ENCODE peak calls at places on chromosome 16, in five cellular contexts. One of them, this sample, is unnamed.

GRCh38 chr16:88924834-88925539 is 52.0 kb downstream of the CBFA2T3 start:
- DNase-seq in neural crest cell: no peak
- DNase-seq in cardiac fibroblast: peak
- DNase-seq in lower lobe of right lung: no peak
- DNase-seq in heart right ventricle: no peak
- DNase-seq in this sample: peak

GRCh38 chr16:81891734-81892364 is 112.8 kb downstream of the PLCG2 start:
- DNase-seq in neural crest cell: no peak
- DNase-seq in heart right ventricle: no peak
- DNase-seq in lower lobe of right lung: no peak
- DNase-seq in cardiac fibroblast: no peak
- DNase-seq in this sample: no peak

GRCh38 chr16:55779391-55780094 is 53.4 kb downstream of the CES1 start:
- DNase-seq in heart right ventricle: no peak
- DNase-seq in lower lobe of right lung: no peak
- DNase-seq in cardiac fibroblast: no peak
- DNase-seq in neural crest cell: no peak
- DNase-seq in this sample: no peak

GRCh38 chr16:3952342-3953131 is 72.0 kb upstream of the CREBBP start:
- DNase-seq in neural crest cell: no peak
- DNase-seq in cardiac fibroblast: peak
- DNase-seq in lower lobe of right lung: no peak
- DNase-seq in heart right ventricle: peak
- DNase-seq in this sample: peak

GRCh38 chr16:15636392-15636873 is 6.5 kb downstream of the MARF1 start:
- DNase-seq in cardiac fibroblast: no peak
- DNase-seq in neural crest cell: no peak
- DNase-seq in lower lobe of right lung: no peak
- DNase-seq in heart right ventricle: no peak
- DNase-seq in this sample: no peak

GRCh38 chr16:66049865-66050264 is 316.6 kb upstream of the CDH5 start:
- DNase-seq in heart right ventricle: no peak
- DNase-seq in lower lobe of right lung: no peak
- DNase-seq in cardiac fibroblast: no peak
- DNase-seq in neural crest cell: no peak
- DNase-seq in this sample: no peak

GRCh38 chr16:79770244-79771064 is 169.9 kb upstream of the MAF start:
- DNase-seq in neural crest cell: peak
- DNase-seq in cardiac fibroblast: peak
- DNase-seq in lower lobe of right lung: peak
- DNase-seq in heart right ventricle: peak
- DNase-seq in this sample: peak

GRCh38 chr16:13148836-13149235 is 247.4 kb downstream of the SHISA9 start:
- DNase-seq in cardiac fibroblast: no peak
- DNase-seq in lower lobe of right lung: no peak
- DNase-seq in heart right ventricle: no peak
- DNase-seq in neural crest cell: no peak
- DNase-seq in this sample: no peak

GRCh38 chr16:26598989-26599785 is 467.5 kb upstream of the C16orf82 start:
- DNase-seq in heart right ventricle: no peak
- DNase-seq in neural crest cell: no peak
- DNase-seq in lower lobe of right lung: no peak
- DNase-seq in cardiac fibroblast: no peak
- DNase-seq in this sample: no peak

GRCh38 chr16:68995011-68995504 is 110.4 kb upstream of the HAS3 start:
- DNase-seq in heart right ventricle: no peak
- DNase-seq in lower lobe of right lung: no peak
- DNase-seq in cardiac fibroblast: peak
- DNase-seq in neural crest cell: no peak
- DNase-seq in this sample: peak

GRCh38 chr16:48003226-48003907 is 152.4 kb downstream of the ABCC12 start:
- DNase-seq in lower lobe of right lung: no peak
- DNase-seq in neural crest cell: no peak
- DNase-seq in cardiac fibroblast: no peak
- DNase-seq in heart right ventricle: no peak
- DNase-seq in this sample: no peak

GRCh38 chr16:29315916-29316517 is 90.5 kb downstream of the NPIPB11 start:
- DNase-seq in neural crest cell: no peak
- DNase-seq in cardiac fibroblast: no peak
- DNase-seq in heart right ventricle: no peak
- DNase-seq in lower lobe of right lung: no peak
- DNase-seq in this sample: no peak

GRCh38 chr16:59878479-59878878 is 1144.4 kb upstream of the GOT2 start:
- DNase-seq in heart right ventricle: no peak
- DNase-seq in neural crest cell: no peak
- DNase-seq in lower lobe of right lung: no peak
- DNase-seq in cardiac fibroblast: peak
- DNase-seq in this sample: no peak

GRCh38 chr16:31093132-31093703 is 1.4 kb downstream of the VKORC1 start:
- DNase-seq in lower lobe of right lung: no peak
- DNase-seq in heart right ventricle: no peak
- DNase-seq in cardiac fibroblast: peak
- DNase-seq in neural crest cell: no peak
- DNase-seq in this sample: no peak

GRCh38 chr16:22693670-22694340 is 120.2 kb upstream of the HS3ST2 start:
- DNase-seq in heart right ventricle: no peak
- DNase-seq in lower lobe of right lung: no peak
- DNase-seq in neural crest cell: no peak
- DNase-seq in cardiac fibroblast: no peak
- DNase-seq in this sample: no peak

GRCh38 chr16:3934491-3935185 is 54.1 kb upstream of the CREBBP start:
- DNase-seq in neural crest cell: no peak
- DNase-seq in heart right ventricle: no peak
- DNase-seq in lower lobe of right lung: peak
- DNase-seq in cardiac fibroblast: no peak
- DNase-seq in this sample: no peak

GRCh38 chr16:50306287-50306686 is 39.9 kb downstream of the ADCY7 start:
- DNase-seq in heart right ventricle: no peak
- DNase-seq in cardiac fibroblast: no peak
- DNase-seq in neural crest cell: no peak
- DNase-seq in lower lobe of right lung: no peak
- DNase-seq in this sample: no peak

GRCh38 chr16:29757950-29758466 is 12.2 kb upstream of the C16orf54 start:
- DNase-seq in lower lobe of right lung: no peak
- DNase-seq in heart right ventricle: no peak
- DNase-seq in cardiac fibroblast: peak
- DNase-seq in neural crest cell: no peak
- DNase-seq in this sample: peak

GRCh38 chr16:73166394-73166971 is 118.6 kb upstream of the ZFHX3 start:
- DNase-seq in heart right ventricle: no peak
- DNase-seq in neural crest cell: no peak
- DNase-seq in lower lobe of right lung: no peak
- DNase-seq in cardiac fibroblast: peak
- DNase-seq in this sample: peak

GRCh38 chr16:11023640-11024039 is 79.3 kb downstream of the CLEC16A start:
- DNase-seq in lower lobe of right lung: no peak
- DNase-seq in neural crest cell: no peak
- DNase-seq in cardiac fibroblast: no peak
- DNase-seq in heart right ventricle: no peak
- DNase-seq in this sample: no peak
- TF ChIP-seq CTCF in lower lobe of right lung: no peak
- TF ChIP-seq CTCF in neural crest cell: no peak
- TF ChIP-seq CTCF in cardiac fibroblast: no peak
- TF ChIP-seq CTCF in heart right ventricle: no peak
- TF ChIP-seq CTCF in this sample: no peak

GRCh38 chr16:75110637-75111513 is 5.7 kb downstream of the LDHD start:
- DNase-seq in cardiac fibroblast: peak
- DNase-seq in heart right ventricle: peak
- DNase-seq in lower lobe of right lung: peak
- DNase-seq in neural crest cell: peak
- DNase-seq in this sample: peak
- TF ChIP-seq CTCF in cardiac fibroblast: peak
- TF ChIP-seq CTCF in heart right ventricle: peak
- TF ChIP-seq CTCF in lower lobe of right lung: peak
- TF ChIP-seq CTCF in neural crest cell: peak
- TF ChIP-seq CTCF in this sample: peak

GRCh38 chr16:20774703-20775362 is 11.0 kb downstream of the ACSM3 start:
- DNase-seq in lower lobe of right lung: peak
- DNase-seq in heart right ventricle: peak
- DNase-seq in cardiac fibroblast: peak
- DNase-seq in neural crest cell: peak
- DNase-seq in this sample: peak
- TF ChIP-seq CTCF in lower lobe of right lung: peak
- TF ChIP-seq CTCF in heart right ventricle: peak
- TF ChIP-seq CTCF in cardiac fibroblast: peak
- TF ChIP-seq CTCF in neural crest cell: peak
- TF ChIP-seq CTCF in this sample: peak

GRCh38 chr16:67663877-67664222 is 2.7 kb downstream of the ENKD1 start:
- DNase-seq in heart right ventricle: no peak
- DNase-seq in neural crest cell: no peak
- DNase-seq in cardiac fibroblast: no peak
- DNase-seq in lower lobe of right lung: no peak
- DNase-seq in this sample: no peak

GRCh38 chr16:67661864-67662652 is 1.3 kb downstream of the PARD6A start:
- DNase-seq in neural crest cell: no peak
- DNase-seq in lower lobe of right lung: no peak
- DNase-seq in heart right ventricle: peak
- DNase-seq in cardiac fibroblast: no peak
- DNase-seq in this sample: no peak

GRCh38 chr16:67664258-67664657 is 2.3 kb downstream of the ENKD1 start:
- DNase-seq in neural crest cell: no peak
- DNase-seq in lower lobe of right lung: no peak
- DNase-seq in cardiac fibroblast: no peak
- DNase-seq in heart right ventricle: no peak
- DNase-seq in this sample: no peak

GRCh38 chr16:67662653-67663010 is 1.9 kb downstream of the PARD6A start:
- DNase-seq in lower lobe of right lung: no peak
- DNase-seq in neural crest cell: no peak
- DNase-seq in cardiac fibroblast: no peak
- DNase-seq in heart right ventricle: no peak
- DNase-seq in this sample: no peak

GRCh38 chr16:67663151-67663876 is 2.6 kb downstream of the PARD6A start:
- DNase-seq in heart right ventricle: peak
- DNase-seq in neural crest cell: no peak
- DNase-seq in lower lobe of right lung: no peak
- DNase-seq in cardiac fibroblast: no peak
- DNase-seq in this sample: no peak
- TF ChIP-seq CTCF in heart right ventricle: no peak
- TF ChIP-seq CTCF in neural crest cell: peak
- TF ChIP-seq CTCF in lower lobe of right lung: no peak
- TF ChIP-seq CTCF in cardiac fibroblast: peak
- TF ChIP-seq CTCF in this sample: peak

GRCh38 chr16:85228463-85228862 is 116.2 kb upstream of the CIBAR2 start:
- DNase-seq in neural crest cell: no peak
- DNase-seq in lower lobe of right lung: no peak
- DNase-seq in heart right ventricle: no peak
- DNase-seq in cardiac fibroblast: no peak
- DNase-seq in this sample: no peak
- TF ChIP-seq CTCF in neural crest cell: no peak
- TF ChIP-seq CTCF in lower lobe of right lung: no peak
- TF ChIP-seq CTCF in heart right ventricle: no peak
- TF ChIP-seq CTCF in cardiac fibroblast: no peak
- TF ChIP-seq CTCF in this sample: no peak

DNA sequence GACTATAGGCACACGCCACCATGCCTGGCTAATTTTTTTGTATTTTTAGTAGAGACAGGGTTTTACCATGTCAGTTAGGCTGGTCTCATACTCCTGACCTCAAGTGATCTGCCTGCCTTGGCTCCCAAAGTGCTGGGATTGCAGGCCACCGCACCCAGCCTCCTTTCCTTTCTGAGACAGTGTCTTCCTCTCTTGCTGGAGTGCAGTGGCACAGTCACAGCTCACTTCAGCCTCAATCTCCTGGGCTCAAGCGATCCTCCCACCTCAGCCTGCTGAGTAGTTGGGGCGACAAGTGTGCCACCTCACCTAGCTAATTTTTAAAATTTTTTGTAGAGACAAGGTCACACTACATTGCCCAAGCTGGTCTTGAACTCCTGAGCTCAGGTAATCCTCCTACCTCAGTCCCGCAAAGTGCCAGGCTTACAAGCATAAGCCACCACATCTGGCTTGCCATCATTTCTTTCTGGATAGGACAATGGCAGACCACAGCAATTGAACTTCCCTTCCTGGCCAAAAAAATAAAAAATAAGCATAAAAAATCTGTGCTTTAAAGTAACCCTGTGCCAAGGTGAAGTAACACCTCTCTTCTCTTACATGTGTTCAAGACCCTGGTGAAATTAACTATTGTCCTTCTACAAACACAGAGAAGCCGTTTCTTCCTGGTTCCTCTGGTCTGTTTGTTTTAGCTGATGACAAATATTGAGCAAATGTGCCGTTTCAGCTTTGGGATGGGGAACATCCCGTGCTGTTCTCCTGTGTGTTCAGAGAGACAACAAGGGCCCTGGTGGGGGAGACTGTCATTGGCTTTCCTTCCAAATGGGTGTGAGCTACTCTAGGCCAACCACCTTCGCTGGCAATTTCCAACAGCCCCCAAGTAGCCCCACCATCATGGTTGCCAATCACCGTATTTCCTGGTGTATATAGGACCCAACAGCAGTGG is 60.2 kb downstream of the EMP2 start:
- DNase-seq in cardiac fibroblast: peak
- DNase-seq in heart right ventricle: no peak
- DNase-seq in lower lobe of right lung: no peak
- DNase-seq in neural crest cell: no peak
- DNase-seq in this sample: no peak
- TF ChIP-seq CTCF in cardiac fibroblast: no peak
- TF ChIP-seq CTCF in heart right ventricle: no peak
- TF ChIP-seq CTCF in lower lobe of right lung: no peak
- TF ChIP-seq CTCF in neural crest cell: no peak
- TF ChIP-seq CTCF in this sample: no peak

This sample was measured in fibroblast of the aortic adventitia.